ENCODE peak calls at places on chromosomes 11 and 22, in nine cellular contexts. N is HFF-Myc, H is fibroblast of pulmonary artery, X is C1 segment of cervical spinal cord, L is EL, U is midbrain, C is RCC 7860, D is kidney, M is right cardiac atrium. W is an unnamed sample.

GRCh38 chr11:104106136-104106754 is 57.7 kb downstream of the PDGFD start:
- DNase-seq in C (no peak), N (peak), X (no peak), D (no peak), H (peak), M (no peak), U (no peak), L (peak), W (peak)

GRCh38 chr22:38327805-38328204 is 10.6 kb upstream of the CSNK1E start:
- DNase-seq in M (no peak), U (no peak), C (peak), X (no peak), H (no peak), N (no peak), L (peak), D (no peak), W (peak)

GRCh38 chr11:83047515-83048225 is 24.0 kb downstream of the RAB30 start:
- DNase-seq in L (peak), M (no peak), C (no peak), H (no peak), N (no peak), U (no peak), D (no peak), X (no peak), W (no peak)

GRCh38 chr22:27752141-27752540 is 49.4 kb downstream of the MN1 start:
- DNase-seq in C (no peak), L (no peak), D (no peak), N (no peak), U (no peak), X (no peak), H (no peak), M (no peak), W (no peak)

GRCh38 chr11:65056999-65057398 is 1.4 kb downstream of the NAALADL1 start:
- DNase-seq in L (no peak), N (no peak), C (no peak), M (no peak), H (no peak), X (no peak), U (no peak), D (no peak), W (no peak)

GRCh38 chr11:117314840-117315239 is 1.2 kb downstream of the BACE1 start:
- DNase-seq in H (no peak), U (no peak), N (no peak), D (no peak), M (no peak), X (no peak), L (peak), C (no peak), W (peak)

GRCh38 chr22:42321908-42322561 is 51.6 kb upstream of the TCF20 start:
- DNase-seq in H (peak), D (no peak), M (no peak), L (no peak), N (no peak), U (no peak), X (no peak), C (no peak), W (peak)

GRCh38 chr11:120563698-120564572 is 52.4 kb downstream of the GRIK4 start:
- DNase-seq in L (no peak), N (no peak), C (no peak), X (peak), D (peak), U (peak), M (peak), H (no peak), W (peak)

GRCh38 chr11:128412847-128413791 is 174.2 kb downstream of the ETS1 start:
- DNase-seq in H (no peak), M (no peak), L (no peak), N (no peak), C (no peak), D (no peak), X (no peak), U (no peak), W (no peak)

GRCh38 chr11:71221851-71222250 is 30.5 kb downstream of the SHANK2 start:
- DNase-seq in U (no peak), N (no peak), M (no peak), L (no peak), H (no peak), X (no peak), D (no peak), C (no peak), W (no peak)

GRCh38 chr22:30304495-30305244 is 15.4 kb upstream of the CASTOR1 start:
- DNase-seq in L (no peak), X (no peak), C (no peak), M (peak), N (no peak), H (no peak), U (peak), D (no peak), W (no peak)

GRCh38 chr11:20093775-20094174 is 66.5 kb downstream of the DBX1 start:
- DNase-seq in U (no peak), L (no peak), H (peak), C (no peak), D (no peak), X (no peak), M (no peak), N (no peak), W (no peak)